ENCODE peak calls at places on chromosomes 4 and X, in ten cellular contexts. D, G, T, L, N, H, M, Q, E and A are unnamed samples.
A peak's percentile ranks its signal among the peaks of the same experiment; 100 is the strongest.

GRCh38 chr4:81632581-81633247 is 161.0 kb upstream of the RASGEF1B start:
- ATAC-seq in D (peak; percentile 36), G (no peak), T (no peak), L (peak; percentile 57), N (no peak), H (no peak), M (no peak), Q (no peak), E (no peak), A (no peak)

GRCh38 chr4:151045907-151046306 is 30.8 kb upstream of the LRBA start:
- ATAC-seq in D (no peak), G (peak; percentile 90), T (no peak), L (no peak), N (peak; percentile 79), H (peak; percentile 76), M (peak; percentile 64), Q (peak; percentile 62), E (no peak), A (no peak)

GRCh38 chr4:45030059-45030458 is 303.7 kb upstream of the GNPDA2 start:
- ATAC-seq in D (no peak), G (no peak), T (no peak), L (no peak), N (no peak), H (no peak), M (no peak), Q (no peak), E (no peak), A (no peak)

GRCh38 chrX:153573999-153574398 is 24.9 kb downstream of the CCNQ start:
- ATAC-seq in D (no peak), G (peak; percentile 15), T (no peak), L (no peak), N (no peak), H (peak; percentile 57), M (no peak), Q (no peak), E (no peak), A (no peak)

GRCh38 chrX:43677993-43678392 is 21.9 kb downstream of the MAOA start:
- ATAC-seq in D (no peak), G (no peak), T (no peak), L (no peak), N (peak; percentile 88), H (no peak), M (peak; percentile 93), Q (no peak), E (peak; percentile 72), A (no peak)

GRCh38 chr4:173940146-173940545 is 343.3 kb downstream of the FBXO8 start:
- ATAC-seq in D (peak; percentile 50), G (no peak), T (no peak), L (no peak), N (no peak), H (no peak), M (no peak), Q (no peak), E (no peak), A (peak; percentile 29)

GRCh38 chr4:183078634-183079033 is 20.4 kb upstream of the WWC2 start:
- ATAC-seq in D (no peak), G (no peak), T (no peak), L (no peak), N (no peak), H (peak; percentile 39), M (no peak), Q (no peak), E (no peak), A (no peak)

GRCh38 chr4:91681544-91681943 is 622.2 kb upstream of the GRID2 start:
- ATAC-seq in D (no peak), G (no peak), T (no peak), L (no peak), N (no peak), H (no peak), M (no peak), Q (no peak), E (no peak), A (no peak)

GRCh38 chr4:98516441-98517323 is 141.7 kb downstream of the TSPAN5 start:
- ATAC-seq in D (no peak), G (no peak), T (no peak), L (no peak), N (no peak), H (peak; percentile 21), M (no peak), Q (no peak), E (no peak), A (no peak)

GRCh38 chr4:5554376-5554775 is 154.0 kb downstream of the EVC2 start:
- ATAC-seq in D (no peak), G (peak; percentile 31), T (no peak), L (no peak), N (no peak), H (no peak), M (no peak), Q (no peak), E (no peak), A (no peak)

GRCh38 chr4:10185518-10186227 is 69.1 kb upstream of the WDR1 start:
- ATAC-seq in D (peak; percentile 88), G (no peak), T (peak; percentile 87), L (no peak), N (no peak), H (no peak), M (peak; percentile 12), Q (no peak), E (no peak), A (no peak)

GRCh38 chr4:142500966-142501365 is 345.1 kb downstream of the INPP4B start:
- ATAC-seq in D (peak; percentile 46), G (no peak), T (peak; percentile 46), L (no peak), N (peak; percentile 81), H (no peak), M (no peak), Q (no peak), E (peak; percentile 41), A (no peak)

GRCh38 chr4:107098403-107098802 is 62.3 kb upstream of the DKK2 start:
- ATAC-seq in D (no peak), G (no peak), T (no peak), L (no peak), N (no peak), H (no peak), M (no peak), Q (no peak), E (no peak), A (no peak)

GRCh38 chrX:153968754-153969124 is 2.9 kb downstream of the HCFC1 start:
- ATAC-seq in D (no peak), G (no peak), T (no peak), L (no peak), N (no peak), H (no peak), M (no peak), Q (no peak), E (no peak), A (no peak)

GRCh38 chrX:129566081-129566480 is 26.0 kb downstream of the OCRL start:
- ATAC-seq in D (no peak), G (no peak), T (no peak), L (no peak), N (no peak), H (no peak), M (no peak), Q (no peak), E (no peak), A (no peak)

GRCh38 chr4:42750091-42750490 is 93.2 kb upstream of the ATP8A1 start:
- ATAC-seq in D (peak; percentile 68), G (no peak), T (peak; percentile 75), L (peak; percentile 43), N (peak; percentile 47), H (no peak), M (no peak), Q (no peak), E (peak; percentile 88), A (no peak)

GRCh38 chr4:1763550-1764080 is 29.5 kb upstream of the FGFR3 start:
- ATAC-seq in D (peak; percentile 33), G (peak; percentile 14), T (peak; percentile 21), L (peak; percentile 52), N (peak; percentile 29), H (no peak), M (peak; percentile 52), Q (no peak), E (peak; percentile 34), A (peak; percentile 44)
- H3K4me1 ChIP-seq in D (peaks cover 23% of the 10 kb centered on the region), G (peaks cover 79% of the 10 kb centered on the region), T (peaks cover 11% of the 10 kb centered on the region), L (peaks cover 46% of the 10 kb centered on the region), N (no peaks in the 10 kb centered on the region), H (peaks cover 40% of the 10 kb centered on the region), M (peaks cover 24% of the 10 kb centered on the region), Q (peaks cover 9% of the 10 kb centered on the region), E (peaks cover 36% of the 10 kb centered on the region), A (peaks cover 13% of the 10 kb centered on the region)

DNA sequence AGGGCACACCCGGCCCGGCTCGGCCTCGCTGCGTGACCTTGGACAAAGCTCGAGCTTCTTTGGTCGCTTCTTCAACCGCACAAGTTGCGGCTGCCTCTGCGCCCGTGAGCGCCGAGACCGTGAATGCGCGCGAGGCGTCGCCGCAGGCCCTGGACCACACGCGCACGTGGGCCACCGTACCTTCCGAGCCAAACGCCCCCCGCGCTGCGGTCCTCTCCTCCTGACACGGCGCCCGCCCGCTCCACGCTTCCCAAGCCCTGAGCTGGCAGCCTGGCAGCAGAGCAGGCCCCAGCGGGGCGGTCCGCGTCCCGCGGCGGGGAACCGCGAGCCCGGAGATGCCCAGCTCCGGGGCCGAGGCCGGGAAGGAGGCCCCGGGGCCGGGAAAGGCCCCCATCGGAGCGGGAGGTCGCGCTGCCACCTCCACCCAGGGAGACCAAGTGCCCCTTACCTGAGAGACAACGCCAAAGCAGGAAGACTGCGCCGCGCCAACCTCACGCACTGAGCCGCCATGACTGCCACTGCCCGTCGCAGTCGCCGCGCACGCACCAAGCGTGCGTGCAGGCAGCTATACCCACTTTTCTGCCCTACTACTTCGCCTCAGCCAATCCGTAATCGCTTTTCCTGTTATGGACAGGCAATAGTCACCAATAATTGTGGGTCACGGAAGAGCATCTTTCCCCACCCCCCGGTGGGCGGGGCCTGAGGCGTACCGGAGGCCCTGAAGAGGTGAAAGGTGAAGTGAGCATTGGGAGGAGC is at the start of gene GRPEL1:
- ATAC-seq in D (peak; percentile 98), G (peak; percentile 94), T (peak; percentile 99), L (peak; percentile 98), N (peak; percentile 94), H (peak; percentile 97), M (peak; percentile 96), Q (peak; percentile 94), E (peak; percentile 97), A (peak; percentile 96)
- TF ChIP-seq CTCF in D (no peak), G (no peak), T (no peak), L (no peak), N (no peak), H (no peak), M (no peak), Q (no peak), E (peak; percentile 28), A (no peak)

GRCh38 chr4:89259435-89260028 is 48.1 kb downstream of the GPRIN3 start:
- ATAC-seq in D (peak; percentile 39), G (no peak), T (no peak), L (no peak), N (no peak), H (no peak), M (no peak), Q (no peak), E (no peak), A (no peak)
- H3K4me1 ChIP-seq in D (peaks cover 32% of the 10 kb centered on the region), G (no peaks in the 10 kb centered on the region), T (peaks cover 25% of the 10 kb centered on the region), L (no peaks in the 10 kb centered on the region), N (no peaks in the 10 kb centered on the region), H (peaks cover 61% of the 10 kb centered on the region), M (no peaks in the 10 kb centered on the region), Q (no peaks in the 10 kb centered on the region), E (no peaks in the 10 kb centered on the region), A (no peaks in the 10 kb centered on the region)

DNA sequence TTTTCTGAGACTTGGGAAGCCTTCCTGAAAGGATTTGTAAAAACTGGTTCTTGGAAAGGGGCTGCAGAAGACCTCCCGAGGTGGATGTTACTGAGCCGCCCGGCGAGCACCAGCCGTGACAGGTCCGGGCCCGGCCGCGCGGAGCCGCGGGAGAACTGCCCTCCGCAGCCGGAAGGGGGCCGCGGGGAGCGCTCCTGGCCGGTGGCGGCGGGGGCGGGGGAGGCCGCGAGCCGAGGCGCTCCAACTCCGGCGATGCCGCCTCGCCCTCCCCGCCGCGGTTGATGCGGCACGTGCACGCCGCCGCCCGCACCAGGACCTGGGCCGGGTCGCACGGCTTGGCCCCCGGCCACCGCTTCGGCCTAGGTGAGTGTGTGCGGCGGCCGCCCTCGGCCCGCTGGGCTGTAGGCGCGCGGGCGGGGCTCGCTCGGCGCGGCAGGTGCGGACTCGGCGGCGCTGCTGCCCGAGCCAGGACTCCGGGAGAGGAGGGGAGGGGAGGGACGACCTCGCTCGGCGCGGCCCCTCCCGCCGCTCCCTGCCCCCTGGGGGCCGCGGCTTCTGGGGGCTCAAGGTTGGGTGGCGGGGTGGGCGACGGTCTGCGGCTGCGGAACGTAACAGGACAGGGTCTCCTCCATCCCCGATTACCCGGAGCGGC is 1.7 kb downstream of the SPRY1 start:
- ATAC-seq in D (peak; percentile 71), G (peak; percentile 70), T (peak; percentile 50), L (peak; percentile 85), N (peak; percentile 63), H (peak; percentile 86), M (peak; percentile 80), Q (peak; percentile 62), E (peak; percentile 85), A (peak; percentile 82)
- TF ChIP-seq CTCF in D (peak; percentile 58), G (peak; percentile 30), T (no peak), L (peak; percentile 82), N (peak; percentile 25), H (peak; percentile 40), M (peak; percentile 68), Q (peak; percentile 70), E (peak; percentile 59), A (peak; percentile 80)